ENCODE peak calls at places on chromosomes 4 and X, in seven cellular contexts. S is transverse colon, C is lower lobe of right lung, N is HepG2, I is heart right ventricle, U is H9, E is dorsolateral prefrontal cortex. Y is an unnamed sample.

GRCh38 chrX:107025538-107025937 is 25.5 kb upstream of the MORC4 start:
- DNase-seq in S (no peak), C (no peak), N (peak; percentile 12), I (no peak), U (no peak), E (no peak), Y (no peak)

GRCh38 chr4:92304073-92304472 is 307 bp downstream of the GRID2 start:
- DNase-seq in S (no peak), C (no peak), N (no peak), I (no peak), U (no peak), E (no peak), Y (no peak)

GRCh38 chrX:151698485-151698884 is 3.2 kb downstream of the PRRG3 start:
- DNase-seq in S (no peak), C (no peak), N (no peak), I (no peak), U (no peak), E (no peak), Y (no peak)

GRCh38 chr4:126977306-126977705 is 655.5 kb upstream of the INTU start:
- DNase-seq in S (no peak), C (no peak), N (no peak), I (peak; percentile 5), U (peak; percentile 26), E (no peak), Y (no peak)

GRCh38 chr4:124768596-124768995 is 56.1 kb upstream of the ANKRD50 start:
- DNase-seq in S (no peak), C (no peak), N (no peak), I (no peak), U (no peak), E (no peak), Y (no peak)

GRCh38 chrX:102746134-102746584 is 25.6 kb downstream of the GPRASP3 start:
- DNase-seq in S (peak; percentile 35), C (peak; percentile 54), N (no peak), I (peak; percentile 12), U (peak; percentile 34), E (no peak), Y (peak; percentile 33)

GRCh38 chr4:146210890-146211289 is 3.4 kb upstream of the REELD1 start:
- DNase-seq in S (no peak), C (no peak), N (no peak), I (no peak), U (no peak), E (no peak), Y (no peak)

GRCh38 chr4:6225469-6225868 is 25.1 kb upstream of the JAKMIP1 start:
- DNase-seq in S (no peak), C (no peak), N (no peak), I (no peak), U (peak; percentile 62), E (no peak), Y (no peak)

GRCh38 chr4:133147922-133148689 is 988 bp upstream of the PCDH10 start:
- DNase-seq in S (no peak), C (no peak), N (no peak), I (no peak), U (peak; percentile 55), E (peak; percentile 62), Y (no peak)

GRCh38 chr4:90572996-90573395 is 445.8 kb downstream of the CCSER1 start:
- DNase-seq in S (no peak), C (no peak), N (no peak), I (no peak), U (no peak), E (no peak), Y (no peak)

GRCh38 chr4:182829196-182829595 is 88.0 kb downstream of the DCTD start:
- DNase-seq in S (no peak), C (no peak), N (no peak), I (no peak), U (no peak), E (no peak), Y (no peak)

GRCh38 chr4:29295280-29295679 is 1424.9 kb upstream of the PCDH7 start:
- DNase-seq in S (no peak), C (no peak), N (no peak), I (no peak), U (no peak), E (no peak), Y (no peak)

DNA sequence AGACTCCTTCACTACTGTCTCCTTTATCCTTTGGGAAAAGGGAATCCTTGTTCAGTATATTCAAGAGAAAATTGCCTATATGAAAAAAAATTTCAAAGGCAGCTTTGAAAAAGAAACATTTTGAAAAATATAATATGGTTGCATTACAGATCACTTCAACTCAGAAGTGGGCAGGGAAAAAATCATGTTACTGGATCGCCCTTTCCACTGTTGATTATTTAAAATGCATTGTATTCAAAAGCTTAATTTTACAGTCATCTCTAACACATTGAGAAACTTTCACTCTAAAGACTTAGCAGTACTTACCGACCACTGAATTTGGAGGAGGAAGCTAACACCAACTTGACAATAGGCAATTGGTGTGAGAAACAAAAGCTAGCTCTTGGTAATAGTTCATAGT is 101.8 kb downstream of the CEP135 start:
- DNase-seq in S (no peak), C (no peak), N (no peak), I (no peak), U (no peak), E (no peak), Y (no peak)
- H3K27ac ChIP-seq in S (no peak overlapping the region), C (no peak overlapping the region), N (no peak overlapping the region), I (no peak overlapping the region), U (no peak overlapping the region), E (no peak overlapping the region), Y (no peak overlapping the region)

GRCh38 chr4:100184787-100185186 is 5.5 kb downstream of the DDIT4L start:
- DNase-seq in S (no peak), C (no peak), N (no peak), I (no peak), U (no peak), E (no peak), Y (no peak)

GRCh38 chr4:100190643-100191600 is 654 bp upstream of the DDIT4L start:
- DNase-seq in S (no peak), C (no peak), N (no peak), I (no peak), U (peak; percentile 36), E (no peak), Y (no peak)

GRCh38 chr4:100187781-100188180 is 2.5 kb downstream of the DDIT4L start:
- DNase-seq in S (no peak), C (no peak), N (no peak), I (no peak), U (no peak), E (no peak), Y (no peak)

GRCh38 chr4:100188829-100189228 is 1.4 kb downstream of the DDIT4L start:
- DNase-seq in S (no peak), C (no peak), N (no peak), I (no peak), U (no peak), E (no peak), Y (no peak)

GRCh38 chr4:100189820-100190642 is at the start of gene DDIT4L:
- DNase-seq in S (peak; percentile 29), C (peak; percentile 53), N (no peak), I (peak; percentile 28), U (peak; percentile 84), E (no peak), Y (peak; percentile 37)
- H3K27ac ChIP-seq in S (no peak within 1 kb of the TSS), C (no peak within 1 kb of the TSS), N (no peak within 1 kb of the TSS), I (no peak within 1 kb of the TSS), U (no peak within 1 kb of the TSS), E (no peak within 1 kb of the TSS), Y (no peak within 1 kb of the TSS)

GRCh38 chrX:68998716-68999115 is 166.5 kb downstream of the PJA1 start:
- DNase-seq in S (peak; percentile 29), C (no peak), N (no peak), I (no peak), U (peak; percentile 30), E (no peak), Y (no peak)

GRCh38 chrX:68999931-69000330 is 165.3 kb downstream of the PJA1 start:
- DNase-seq in S (no peak), C (no peak), N (no peak), I (no peak), U (no peak), E (no peak), Y (no peak)

GRCh38 chrX:69000857-69001256 is 164.4 kb downstream of the PJA1 start:
- DNase-seq in S (no peak), C (no peak), N (no peak), I (no peak), U (no peak), E (no peak), Y (no peak)

GRCh38 chrX:68997911-68998310 is 167.3 kb downstream of the PJA1 start:
- DNase-seq in S (peak; percentile 31), C (no peak), N (no peak), I (peak; percentile 79), U (no peak), E (no peak), Y (peak; percentile 52)

DNA sequence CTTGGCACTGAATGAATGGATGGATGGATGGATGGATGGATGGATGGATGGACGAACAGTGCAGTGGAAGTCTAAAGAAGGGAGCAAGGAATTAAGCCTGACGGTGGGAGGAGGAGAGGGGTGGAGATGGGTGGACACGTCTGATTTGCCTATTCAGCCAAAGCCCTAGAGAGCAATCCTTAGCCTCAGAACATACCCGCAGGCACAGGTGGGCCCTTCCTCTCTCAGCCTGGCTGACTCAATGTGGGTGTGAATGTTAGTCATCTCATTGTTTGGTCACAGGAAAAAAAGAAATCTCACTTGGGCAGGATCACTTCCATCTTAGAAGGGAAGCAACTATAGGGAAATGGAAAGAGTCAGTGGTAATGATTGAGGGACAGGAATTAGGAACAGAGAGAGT is 165.9 kb downstream of the PJA1 start:
- DNase-seq in S (no peak), C (no peak), N (no peak), I (no peak), U (no peak), E (no peak), Y (no peak)
- H3K27ac ChIP-seq in S (peak overlapping the region; percentile 53), C (no peak overlapping the region), N (no peak overlapping the region), I (no peak overlapping the region), U (no peak overlapping the region), E (no peak overlapping the region), Y (peak overlapping the region; percentile 28)

GRCh38 chr4:118835896-118836762 is at the start of gene SEC24D:
- DNase-seq in S (peak; percentile 90), C (peak; percentile 92), N (peak; percentile 73), I (peak; percentile 89), U (peak; percentile 93), E (peak; percentile 76), Y (peak; percentile 89)

GRCh38 chr4:118834960-118835895 is 698 bp downstream of the SEC24D start:
- DNase-seq in S (peak; percentile 70), C (peak; percentile 78), N (peak; percentile 87), I (peak; percentile 76), U (peak; percentile 76), E (peak; percentile 46), Y (peak; percentile 72)

GRCh38 chr4:118834070-118834469 is 1.9 kb downstream of the SEC24D start:
- DNase-seq in S (no peak), C (no peak), N (no peak), I (no peak), U (no peak), E (no peak), Y (no peak)

GRCh38 chr4:118836763-118837507 is 1.0 kb upstream of the SEC24D start:
- DNase-seq in S (no peak), C (no peak), N (no peak), I (no peak), U (no peak), E (no peak), Y (no peak)

GRCh38 chr4:118833192-118833820 is 2.6 kb downstream of the SEC24D start:
- DNase-seq in S (no peak), C (no peak), N (no peak), I (no peak), U (no peak), E (no peak), Y (no peak)
- H3K27ac ChIP-seq in S (no peak overlapping the region), C (no peak overlapping the region), N (no peak overlapping the region), I (no peak overlapping the region), U (no peak overlapping the region), E (no peak overlapping the region), Y (no peak overlapping the region)

Y was measured in colonic mucosa.